ENCODE peak calls at places on chromosome 14, in six cellular contexts. One of them, this sample, is unnamed.

GRCh38 chr14:104802120-104802912 is 1.4 kb downstream of the ZBTB42 start:
- DNase-seq in IMR-90: no peak
- DNase-seq in H9: no peak
- DNase-seq in mesenchymal stem cell: no peak
- DNase-seq in mesendoderm: no peak
- DNase-seq in neuronal stem cell: no peak
- DNase-seq in this sample: no peak

GRCh38 chr14:43988989-43989388 is 518.1 kb downstream of the FSCB start:
- DNase-seq in mesendoderm: no peak
- DNase-seq in IMR-90: no peak
- DNase-seq in neuronal stem cell: no peak
- DNase-seq in mesenchymal stem cell: no peak
- DNase-seq in H9: no peak
- DNase-seq in this sample: no peak

GRCh38 chr14:43123544-43123943 is 1383.5 kb downstream of the FSCB start:
- DNase-seq in mesenchymal stem cell: no peak
- DNase-seq in mesendoderm: no peak
- DNase-seq in H9: no peak
- DNase-seq in IMR-90: no peak
- DNase-seq in neuronal stem cell: no peak
- DNase-seq in this sample: no peak

GRCh38 chr14:61476737-61477410 is 155.5 kb downstream of the PRKCH start:
- DNase-seq in mesenchymal stem cell: peak; percentile 98
- DNase-seq in mesendoderm: no peak
- DNase-seq in IMR-90: peak; percentile 99
- DNase-seq in neuronal stem cell: no peak
- DNase-seq in H9: no peak
- DNase-seq in this sample: no peak

GRCh38 chr14:100729982-100730381 is 3.3 kb downstream of the DLK1 start:
- DNase-seq in mesendoderm: no peak
- DNase-seq in H9: no peak
- DNase-seq in neuronal stem cell: no peak
- DNase-seq in IMR-90: peak; percentile 15
- DNase-seq in mesenchymal stem cell: no peak
- DNase-seq in this sample: no peak

GRCh38 chr14:105528859-105529505 is 2.6 kb downstream of the TMEM121 start:
- DNase-seq in neuronal stem cell: no peak
- DNase-seq in mesenchymal stem cell: no peak
- DNase-seq in IMR-90: no peak
- DNase-seq in mesendoderm: no peak
- DNase-seq in H9: no peak
- DNase-seq in this sample: no peak

GRCh38 chr14:79825046-79825521 is 386.2 kb downstream of the DIO2 start:
- DNase-seq in mesendoderm: peak; percentile 3
- DNase-seq in IMR-90: peak; percentile 52
- DNase-seq in H9: no peak
- DNase-seq in neuronal stem cell: no peak
- DNase-seq in mesenchymal stem cell: no peak
- DNase-seq in this sample: no peak

GRCh38 chr14:25237845-25238244 is 187.9 kb upstream of the STXBP6 start:
- DNase-seq in neuronal stem cell: peak; percentile 36
- DNase-seq in mesenchymal stem cell: no peak
- DNase-seq in mesendoderm: peak; percentile 76
- DNase-seq in IMR-90: peak; percentile 2
- DNase-seq in H9: peak; percentile 64
- DNase-seq in this sample: peak; percentile 55

GRCh38 chr14:21109377-21110260 is 8.8 kb downstream of the TMEM253 start:
- DNase-seq in neuronal stem cell: no peak
- DNase-seq in mesenchymal stem cell: no peak
- DNase-seq in H9: no peak
- DNase-seq in mesendoderm: peak; percentile 79
- DNase-seq in IMR-90: no peak
- DNase-seq in this sample: no peak

GRCh38 chr14:22282429-22282828 is 306.6 kb downstream of the DAD1 start:
- DNase-seq in mesenchymal stem cell: no peak
- DNase-seq in neuronal stem cell: no peak
- DNase-seq in mesendoderm: no peak
- DNase-seq in IMR-90: no peak
- DNase-seq in H9: no peak
- DNase-seq in this sample: no peak

GRCh38 chr14:21840765-21841164 is 167.1 kb upstream of the OR4E1 start:
- DNase-seq in H9: peak; percentile 36
- DNase-seq in neuronal stem cell: no peak
- DNase-seq in mesendoderm: peak; percentile 59
- DNase-seq in IMR-90: no peak
- DNase-seq in mesenchymal stem cell: no peak
- DNase-seq in this sample: no peak

GRCh38 chr14:64841121-64841611 is 38.5 kb downstream of the SPTB start:
- DNase-seq in IMR-90: peak; percentile 62
- DNase-seq in mesenchymal stem cell: peak; percentile 45
- DNase-seq in neuronal stem cell: no peak
- DNase-seq in H9: peak; percentile 67
- DNase-seq in mesendoderm: peak; percentile 94
- DNase-seq in this sample: peak; percentile 21

GRCh38 chr14:88392609-88393008 is 7.2 kb downstream of the SPATA7 start:
- DNase-seq in neuronal stem cell: no peak
- DNase-seq in IMR-90: peak; percentile 75
- DNase-seq in mesendoderm: no peak
- DNase-seq in mesenchymal stem cell: no peak
- DNase-seq in H9: no peak
- DNase-seq in this sample: no peak

GRCh38 chr14:87161502-87161901 is 831.5 kb downstream of the GALC start:
- DNase-seq in mesenchymal stem cell: no peak
- DNase-seq in IMR-90: no peak
- DNase-seq in neuronal stem cell: no peak
- DNase-seq in H9: no peak
- DNase-seq in mesendoderm: no peak
- DNase-seq in this sample: no peak

GRCh38 chr14:75842624-75843023 is 139.2 kb downstream of the TGFB3 start:
- DNase-seq in H9: no peak
- DNase-seq in neuronal stem cell: no peak
- DNase-seq in IMR-90: no peak
- DNase-seq in mesenchymal stem cell: no peak
- DNase-seq in mesendoderm: no peak
- DNase-seq in this sample: no peak

GRCh38 chr14:51805541-51805940 is 54.9 kb upstream of the GNG2 start:
- DNase-seq in IMR-90: no peak
- DNase-seq in neuronal stem cell: no peak
- DNase-seq in mesendoderm: no peak
- DNase-seq in H9: no peak
- DNase-seq in mesenchymal stem cell: no peak
- DNase-seq in this sample: no peak

GRCh38 chr14:65019944-65020566 is 33.4 kb downstream of the FNTB start:
- DNase-seq in IMR-90: peak; percentile 83
- DNase-seq in H9: peak; percentile 42
- DNase-seq in mesendoderm: peak; percentile 83
- DNase-seq in mesenchymal stem cell: peak; percentile 81
- DNase-seq in neuronal stem cell: peak; percentile 56
- DNase-seq in this sample: no peak

GRCh38 chr14:76917158-76917596 is 91.0 kb downstream of the LRRC74A start:
- DNase-seq in mesendoderm: peak; percentile 95
- DNase-seq in neuronal stem cell: peak; percentile 51
- DNase-seq in mesenchymal stem cell: peak; percentile 93
- DNase-seq in IMR-90: peak; percentile 84
- DNase-seq in H9: peak; percentile 87
- DNase-seq in this sample: peak; percentile 83

GRCh38 chr14:22303589-22304195 is 285.3 kb downstream of the DAD1 start:
- DNase-seq in mesendoderm: no peak
- DNase-seq in neuronal stem cell: no peak
- DNase-seq in H9: no peak
- DNase-seq in IMR-90: peak; percentile 50
- DNase-seq in mesenchymal stem cell: peak; percentile 29
- DNase-seq in this sample: no peak

GRCh38 chr14:100524933-100525243 is 62.3 kb downstream of the BEGAIN start:
- DNase-seq in mesendoderm: peak; percentile 45
- DNase-seq in neuronal stem cell: peak; percentile 45
- DNase-seq in H9: peak; percentile 57
- DNase-seq in IMR-90: peak; percentile 15
- DNase-seq in mesenchymal stem cell: no peak
- DNase-seq in this sample: peak; percentile 75

DNA sequence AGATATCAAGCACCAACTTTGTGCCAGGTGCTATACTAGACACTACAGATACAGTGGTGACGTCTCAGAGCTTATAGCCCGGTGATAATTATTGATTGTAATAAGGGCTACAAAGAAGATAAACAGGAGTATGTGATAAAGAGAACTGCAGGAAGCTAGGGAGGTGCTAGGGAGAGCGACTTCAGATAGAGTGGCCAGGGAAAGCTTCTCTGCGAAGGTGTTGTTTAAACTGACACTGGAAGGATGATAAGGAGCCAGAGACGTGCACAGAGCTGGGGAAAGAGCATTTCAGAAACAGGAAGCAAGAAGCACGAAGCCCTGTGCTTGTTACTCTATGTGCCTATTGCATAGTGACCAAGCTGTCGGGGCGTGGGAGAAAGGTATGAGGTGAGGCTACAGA is 48.1 kb upstream of the OTX2 start:
- DNase-seq in IMR-90: no peak
- DNase-seq in mesendoderm: peak; percentile 91
- DNase-seq in H9: no peak
- DNase-seq in mesenchymal stem cell: no peak
- DNase-seq in neuronal stem cell: no peak
- DNase-seq in this sample: no peak
- H2BK15ac ChIP-seq in IMR-90: no peak overlapping the region
- H2BK15ac ChIP-seq in mesendoderm: no peak overlapping the region
- H2BK15ac ChIP-seq in H9: no peak overlapping the region
- H2BK15ac ChIP-seq in mesenchymal stem cell: no peak overlapping the region
- H2BK15ac ChIP-seq in neuronal stem cell: no peak overlapping the region
- H2BK15ac ChIP-seq in this sample: no peak overlapping the region

GRCh38 chr14:33990790-33991189 is 39.9 kb upstream of the EGLN3 start:
- DNase-seq in mesendoderm: no peak
- DNase-seq in H9: no peak
- DNase-seq in neuronal stem cell: no peak
- DNase-seq in mesenchymal stem cell: no peak
- DNase-seq in IMR-90: no peak
- DNase-seq in this sample: no peak
- H2BK15ac ChIP-seq in mesendoderm: no peak overlapping the region
- H2BK15ac ChIP-seq in H9: no peak overlapping the region
- H2BK15ac ChIP-seq in neuronal stem cell: no peak overlapping the region
- H2BK15ac ChIP-seq in mesenchymal stem cell: no peak overlapping the region
- H2BK15ac ChIP-seq in IMR-90: no peak overlapping the region
- H2BK15ac ChIP-seq in this sample: no peak overlapping the region

DNA sequence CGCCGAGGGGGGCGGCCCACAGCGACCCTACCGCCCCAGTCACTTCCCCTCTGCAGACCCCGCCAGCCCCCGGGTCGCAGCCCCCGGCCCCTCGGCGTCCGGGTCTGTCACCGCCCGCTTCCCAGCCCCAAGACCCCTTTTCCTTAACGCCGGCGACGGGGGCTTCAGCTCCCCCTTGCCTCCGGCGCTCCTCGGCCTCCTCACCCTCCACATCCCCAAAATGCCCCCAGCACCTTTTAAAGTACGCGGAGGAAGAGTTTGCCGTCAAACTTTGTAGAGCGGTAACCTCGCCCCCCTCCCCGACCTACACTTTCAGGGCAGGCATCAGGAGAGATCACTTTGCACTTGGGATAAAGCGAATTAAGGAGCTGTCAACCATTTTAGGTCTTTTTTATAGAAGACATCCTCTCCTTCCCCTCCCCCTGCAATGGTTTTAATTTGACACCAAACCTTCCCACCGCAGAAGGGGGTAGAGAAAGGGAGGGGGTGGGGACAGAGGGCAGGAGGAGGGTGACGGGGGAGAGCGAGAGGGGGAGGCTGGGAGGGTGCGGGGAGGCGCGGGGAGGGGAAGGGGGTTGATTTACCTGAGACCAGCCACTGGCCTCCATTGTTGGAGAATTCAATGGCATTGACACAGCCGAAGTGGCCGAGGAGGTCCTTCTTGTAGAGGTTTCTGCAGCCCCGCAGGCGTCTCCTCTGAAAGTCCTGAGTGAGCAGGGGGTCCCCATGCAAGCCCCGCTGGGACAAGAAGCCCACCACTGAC is 557 bp downstream of the DCAF5 start:
- DNase-seq in H9: peak; percentile 74
- DNase-seq in IMR-90: no peak
- DNase-seq in mesenchymal stem cell: peak; percentile 55
- DNase-seq in neuronal stem cell: peak; percentile 42
- DNase-seq in mesendoderm: peak; percentile 85
- DNase-seq in this sample: peak; percentile 69
- H2BK15ac ChIP-seq in H9: no peak overlapping the region
- H2BK15ac ChIP-seq in IMR-90: peak overlapping the region; percentile 74
- H2BK15ac ChIP-seq in mesenchymal stem cell: peak overlapping the region; percentile 94
- H2BK15ac ChIP-seq in neuronal stem cell: peak overlapping the region; percentile 81
- H2BK15ac ChIP-seq in mesendoderm: no peak overlapping the region
- H2BK15ac ChIP-seq in this sample: no peak overlapping the region

DNA sequence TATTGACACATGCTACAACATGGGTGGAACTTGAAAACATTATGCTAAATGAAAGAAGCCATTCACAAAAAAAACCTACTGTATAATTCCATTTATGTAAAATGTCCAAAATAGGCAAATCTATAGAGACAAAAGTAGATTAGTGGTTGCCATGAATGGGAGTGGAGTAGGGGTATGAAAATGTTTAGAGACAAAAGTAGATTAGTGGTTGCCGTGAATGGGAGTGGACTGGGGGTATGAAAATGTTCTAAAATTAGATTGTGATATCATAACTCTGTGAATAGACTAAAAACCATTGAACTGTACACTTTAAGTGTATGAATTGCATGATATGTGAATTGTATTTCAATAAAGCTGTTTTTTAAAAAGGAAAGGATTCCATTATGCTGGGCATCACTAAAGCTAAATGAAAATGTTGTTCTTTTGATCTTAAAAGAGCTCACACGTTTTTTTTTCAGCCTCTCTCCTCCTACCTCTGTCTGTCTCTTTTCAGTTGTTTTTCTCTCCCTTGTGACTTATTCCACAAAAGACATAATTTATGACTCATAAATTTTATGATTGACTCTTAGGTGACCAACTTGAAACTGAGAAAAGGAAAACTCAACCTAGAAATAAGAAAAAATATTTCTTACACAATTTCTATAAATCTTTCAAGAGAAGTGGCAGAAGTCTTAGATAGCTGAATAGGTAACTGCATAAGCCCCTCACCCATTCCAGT is 227.5 kb upstream of the DDHD1 start:
- DNase-seq in H9: no peak
- DNase-seq in IMR-90: no peak
- DNase-seq in mesenchymal stem cell: no peak
- DNase-seq in neuronal stem cell: no peak
- DNase-seq in mesendoderm: no peak
- DNase-seq in this sample: no peak
- H2BK15ac ChIP-seq in H9: no peak overlapping the region
- H2BK15ac ChIP-seq in IMR-90: no peak overlapping the region
- H2BK15ac ChIP-seq in mesenchymal stem cell: no peak overlapping the region
- H2BK15ac ChIP-seq in neuronal stem cell: no peak overlapping the region
- H2BK15ac ChIP-seq in mesendoderm: no peak overlapping the region
- H2BK15ac ChIP-seq in this sample: no peak overlapping the region

DNA sequence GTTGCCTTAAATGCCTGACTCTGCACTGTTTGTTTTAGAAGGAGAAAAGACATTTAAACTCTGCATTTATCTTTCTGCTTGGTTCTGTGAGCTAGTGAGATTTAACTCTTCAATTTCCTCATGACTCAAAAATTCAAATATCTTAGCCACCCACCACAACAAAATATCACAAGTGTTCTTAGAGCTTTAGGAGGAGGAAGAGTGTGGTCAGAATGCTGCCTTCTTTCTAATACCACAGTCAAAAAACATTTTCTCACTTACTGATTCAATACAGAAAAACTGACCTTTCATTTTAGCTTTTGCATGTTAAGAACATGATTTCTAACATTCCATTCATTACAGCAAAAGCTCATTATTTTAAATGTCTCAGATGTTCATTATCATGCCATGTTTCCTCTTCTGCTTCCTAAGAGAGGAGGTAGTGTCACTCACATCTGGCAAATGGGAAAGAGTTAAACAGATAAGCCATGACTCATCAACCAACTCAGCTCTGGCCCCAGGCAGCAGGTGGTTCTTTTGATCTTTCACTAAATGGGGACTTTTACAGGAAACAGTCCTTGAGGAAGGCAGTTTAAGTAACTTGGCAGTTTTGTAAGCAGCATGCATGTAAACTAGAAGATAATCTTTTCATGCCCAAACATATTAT is 56.4 kb upstream of the RNU6-8 start:
- DNase-seq in H9: peak; percentile 43
- DNase-seq in IMR-90: peak; percentile 63
- DNase-seq in neuronal stem cell: no peak
- DNase-seq in mesendoderm: peak; percentile 84
- DNase-seq in mesenchymal stem cell: peak; percentile 76
- DNase-seq in this sample: no peak
- H2BK15ac ChIP-seq in H9: no peak overlapping the region
- H2BK15ac ChIP-seq in IMR-90: no peak overlapping the region
- H2BK15ac ChIP-seq in neuronal stem cell: no peak overlapping the region
- H2BK15ac ChIP-seq in mesendoderm: no peak overlapping the region
- H2BK15ac ChIP-seq in mesenchymal stem cell: no peak overlapping the region
- H2BK15ac ChIP-seq in this sample: no peak overlapping the region

This sample was measured in H1.